ENCODE peak calls at places on chromosomes 13 and 19, in nine cellular contexts. N is left ventricle myocardium superior, U is cardiac muscle cell, R is ascending aorta, S is HS-5, E is MV-4-11, X is GM23248, Y is RCC 7860, G is stomach. W is an unnamed sample.

GRCh38 chr13:40181203-40181845 is 485.1 kb downstream of the FOXO1 start:
- DNase-seq in S (no peak), G (no peak), R (no peak), E (no peak), X (peak), Y (peak), N (no peak), U (peak), W (no peak)

GRCh38 chr13:72145383-72145782 is 278.4 kb upstream of the DACH1 start:
- DNase-seq in X (no peak), S (no peak), R (no peak), U (no peak), N (no peak), Y (no peak), G (no peak), E (no peak), W (no peak)

GRCh38 chr19:40264314-40265054 is 20.7 kb downstream of the AKT2 start:
- DNase-seq in U (no peak), X (no peak), G (no peak), R (no peak), N (no peak), S (no peak), Y (no peak), E (no peak), W (no peak)

GRCh38 chr13:105774739-105775460 is 760.6 kb downstream of the EFNB2 start:
- DNase-seq in S (no peak), N (no peak), G (no peak), U (no peak), R (no peak), X (no peak), E (no peak), Y (peak), W (no peak)

GRCh38 chr13:36965767-36966166 is 33.4 kb downstream of the ALG5 start:
- DNase-seq in Y (peak), S (peak), U (no peak), G (no peak), E (no peak), N (no peak), X (peak), R (no peak), W (no peak)

GRCh38 chr13:100534147-100534818 is 54.3 kb downstream of the GGACT start:
- DNase-seq in Y (no peak), G (no peak), R (no peak), S (no peak), X (no peak), E (no peak), N (no peak), U (no peak), W (no peak)

GRCh38 chr19:5142725-5143097 is 173.8 kb downstream of the KDM4B start:
- DNase-seq in N (peak), R (no peak), Y (no peak), U (no peak), X (no peak), G (no peak), S (no peak), E (no peak), W (no peak)

GRCh38 chr13:110669036-110669435 is 36.9 kb downstream of the CARS2 start:
- DNase-seq in U (no peak), E (no peak), X (no peak), R (peak), S (no peak), Y (no peak), G (no peak), N (no peak), W (no peak)

GRCh38 chr13:111981006-111981405 is 85.9 kb upstream of the SOX1 start:
- DNase-seq in E (no peak), X (no peak), N (no peak), G (no peak), R (no peak), Y (no peak), U (no peak), S (no peak), W (no peak)

GRCh38 chr19:31496076-31496475 is 146.8 kb upstream of the TSHZ3 start:
- DNase-seq in E (no peak), X (no peak), S (no peak), N (no peak), Y (no peak), U (no peak), G (no peak), R (peak), W (no peak)

GRCh38 chr13:95360052-95360451 is 58.8 kb upstream of the ABCC4 start:
- DNase-seq in Y (no peak), X (no peak), G (no peak), S (no peak), U (no peak), N (no peak), E (no peak), R (no peak), W (no peak)

GRCh38 chr13:50531917-50532899 is 311.3 kb downstream of the DLEU7 start:
- DNase-seq in S (no peak), E (peak), X (peak), G (no peak), U (no peak), R (no peak), N (no peak), Y (no peak), W (no peak)

GRCh38 chr19:42250666-42251531 is 4.0 kb downstream of the ERF start:
- DNase-seq in R (no peak), Y (no peak), N (peak), X (peak), G (no peak), U (no peak), E (no peak), S (no peak), W (no peak)

GRCh38 chr19:38849746-38850230 is at the start of gene HNRNPL:
- DNase-seq in N (peak), R (no peak), U (no peak), G (peak), Y (no peak), E (no peak), S (no peak), X (no peak), W (peak)

GRCh38 chr13:87274209-87274819 is 396.9 kb upstream of the SLITRK5 start:
- DNase-seq in S (no peak), N (no peak), X (peak), E (peak), U (peak), Y (peak), G (no peak), R (no peak), W (peak)

GRCh38 chr19:7602935-7603497 is 7.4 kb downstream of the CAMSAP3 start:
- DNase-seq in X (no peak), N (no peak), E (no peak), G (no peak), Y (no peak), S (no peak), U (no peak), R (no peak), W (no peak)

GRCh38 chr13:94710081-94710809 is 2.1 kb downstream of the SOX21 start:
- DNase-seq in Y (no peak), E (no peak), U (no peak), X (no peak), S (no peak), N (no peak), G (no peak), R (no peak), W (no peak)